ENCODE peak calls at places on chromosomes 11 and 22, in five cellular contexts. N is stomach, U is spleen, Q is mesenchymal stem cell, A is cardiac muscle cell. R is an unnamed sample.

GRCh38 chr22:43945632-43946390 is 9.4 kb upstream of the SAMM50 start:
- DNase-seq in U (peak), A (peak), Q (peak), N (peak), R (no peak)

GRCh38 chr11:113818426-113818825 is 38.8 kb downstream of the CLDN25 start:
- DNase-seq in N (no peak), Q (no peak), U (no peak), A (no peak), R (peak)

GRCh38 chr11:32932196-32932595 is 39.6 kb downstream of the QSER1 start:
- DNase-seq in A (no peak), U (no peak), N (no peak), Q (no peak), R (no peak)

GRCh38 chr11:35682230-35683195 is 19.9 kb downstream of the TRIM44 start:
- DNase-seq in Q (no peak), A (no peak), U (no peak), N (no peak), R (no peak)

GRCh38 chr11:33557201-33557600 is 143.4 kb downstream of the C11orf91 start:
- DNase-seq in A (no peak), U (no peak), N (no peak), Q (no peak), R (peak)

GRCh38 chr11:72668645-72669347 is 5.4 kb downstream of the PDE2A start:
- DNase-seq in A (no peak), N (no peak), U (no peak), Q (no peak), R (no peak)

GRCh38 chr11:48044577-48044976 is 64.2 kb downstream of the PTPRJ start:
- DNase-seq in Q (no peak), N (no peak), A (no peak), U (peak), R (no peak)

GRCh38 chr22:36979511-36979910 is 39.7 kb downstream of the TST start:
- DNase-seq in U (no peak), N (no peak), A (no peak), Q (no peak), R (no peak)

GRCh38 chr11:112025682-112026081 is 474 bp downstream of the DLAT start:
- DNase-seq in N (no peak), Q (peak), U (no peak), A (peak), R (no peak)

GRCh38 chr22:29734853-29735252 is 15.1 kb downstream of the CABP7 start:
- DNase-seq in A (no peak), Q (no peak), U (no peak), N (no peak), R (no peak)

GRCh38 chr22:43890901-43891331 is 897 bp downstream of the PNPLA5 start:
- DNase-seq in A (no peak), N (no peak), U (peak), Q (no peak), R (no peak)

GRCh38 chr11:81975261-81975900 is 758.3 kb downstream of the FAM181B start:
- DNase-seq in Q (no peak), U (no peak), A (no peak), N (no peak), R (no peak)

GRCh38 chr11:112630496-112630895 is 330.7 kb upstream of the NCAM1 start:
- DNase-seq in N (no peak), U (no peak), Q (no peak), A (no peak), R (no peak)

GRCh38 chr11:65774525-65775306 is 6.1 kb downstream of the AP5B1 start:
- DNase-seq in U (peak), N (peak), Q (no peak), A (no peak), R (no peak)

GRCh38 chr11:120013325-120014250 is 124.3 kb downstream of the TRIM29 start:
- DNase-seq in A (peak), N (peak), U (no peak), Q (peak), R (no peak)

GRCh38 chr22:37498289-37498909 is 12.2 kb upstream of the MFNG start:
- DNase-seq in N (peak), U (peak), A (peak), Q (no peak), R (no peak)

GRCh38 chr11:73995247-73995646 is 12.6 kb upstream of the UCP2 start:
- DNase-seq in U (no peak), A (no peak), Q (peak), N (no peak), R (no peak)

GRCh38 chr22:12601870-12602779 is 2925.9 kb upstream of the OR11H1 start:
- DNase-seq in A (no peak), U (peak), N (peak), Q (no peak), R (no peak)

GRCh38 chr11:118622376-118623290 is 15.2 kb downstream of the PHLDB1 start:
- DNase-seq in A (peak), Q (peak), U (peak), N (no peak), R (peak)

GRCh38 chr11:19242184-19242932 is 1.6 kb upstream of the E2F8 start:
- DNase-seq in Q (peak), A (no peak), U (peak), N (no peak), R (no peak)

GRCh38 chr11:96199563-96200025 is 143.4 kb downstream of the MAML2 start:
- DNase-seq in U (no peak), N (no peak), A (no peak), Q (peak), R (peak)

GRCh38 chr11:73135346-73136284 is 6.5 kb downstream of the FCHSD2 start:
- DNase-seq in U (no peak), A (no peak), Q (no peak), N (no peak), R (no peak)

GRCh38 chr11:26953770-26954392 is 40.0 kb upstream of the FIBIN start:
- DNase-seq in N (no peak), U (no peak), A (no peak), Q (no peak), R (no peak)

GRCh38 chr11:29318134-29318845 is 698.5 kb downstream of the KCNA4 start:
- DNase-seq in A (no peak), U (no peak), N (no peak), Q (no peak), R (no peak)

GRCh38 chr11:103888541-103888951 is 147.9 kb upstream of the DDI1 start:
- DNase-seq in U (no peak), A (no peak), Q (no peak), N (no peak), R (no peak)

GRCh38 chr11:15223318-15223717 is 108.6 kb downstream of the INSC start:
- DNase-seq in A (no peak), Q (peak), N (no peak), U (no peak), R (no peak)

GRCh38 chr11:64591257-64592233 is 525 bp downstream of the SLC22A12 start:
- DNase-seq in Q (no peak), U (peak), A (no peak), N (no peak), R (no peak)

GRCh38 chr11:12469451-12469850 is 92.1 kb downstream of the PARVA start:
- DNase-seq in U (no peak), N (no peak), A (no peak), Q (no peak), R (no peak)

GRCh38 chr11:63868399-63869064 is 29.6 kb downstream of the MARK2 start:
- DNase-seq in U (no peak), Q (no peak), N (no peak), A (no peak), R (no peak)

GRCh38 chr11:12674571-12674935 is 332 bp downstream of the TEAD1 start:
- DNase-seq in N (peak), A (peak), Q (no peak), U (no peak), R (no peak)

GRCh38 chr11:40162901-40163300 is 1296.6 kb downstream of the LRRC4C start:
- DNase-seq in U (no peak), Q (no peak), A (no peak), N (no peak), R (no peak)

GRCh38 chr11:370087-370941 is 1.0 kb downstream of the B4GALNT4 start:
- DNase-seq in A (peak), N (no peak), Q (no peak), U (no peak), R (no peak)

GRCh38 chr22:44102856-44103255 is 77.9 kb upstream of the PARVG start:
- DNase-seq in Q (no peak), A (no peak), U (peak), N (no peak), R (no peak)

GRCh38 chr22:38935023-38935422 is 22.4 kb upstream of the APOBEC3A start:
- DNase-seq in N (peak), A (no peak), U (no peak), Q (no peak), R (peak)

DNA sequence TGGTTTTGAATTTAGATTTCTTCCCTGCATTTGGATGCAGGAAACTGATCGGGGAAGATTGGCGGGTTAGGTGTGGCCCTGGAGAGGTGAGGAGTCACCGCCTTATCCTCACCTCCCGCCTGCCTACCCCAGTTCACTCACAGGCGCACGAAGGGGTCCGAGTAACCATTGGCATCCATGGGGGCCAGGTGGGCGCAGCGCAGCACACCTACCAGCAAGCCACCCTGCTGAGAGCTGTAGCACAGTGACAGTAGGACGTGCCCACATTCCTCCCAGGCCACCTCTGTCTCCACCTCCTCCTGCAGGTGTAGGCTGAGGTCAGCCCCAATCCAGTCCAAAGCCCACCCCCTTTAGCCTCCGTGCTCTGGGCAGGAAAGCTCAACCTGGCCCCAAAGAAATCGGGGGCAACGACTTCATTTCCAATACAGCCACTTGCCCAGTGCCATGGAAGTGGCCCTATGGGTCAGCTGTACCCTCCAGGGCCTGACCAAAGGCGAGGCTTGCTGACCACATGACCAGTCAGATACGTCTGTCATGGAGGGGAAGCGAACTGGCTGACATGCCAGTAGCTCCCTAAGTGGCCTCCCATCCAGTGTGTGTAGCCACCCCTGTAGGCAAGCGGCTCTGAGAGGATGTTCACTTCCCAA is 6.7 kb downstream of the NDUFV1 start:
- DNase-seq in U (peak), A (no peak), Q (no peak), N (no peak), R (no peak)
- H3K27ac ChIP-seq in U (peak), A (peak), Q (no peak), N (peak), R (peak)

GRCh38 chr11:133699071-133699470 is 146.2 kb downstream of the SPATA19 start:
- DNase-seq in A (no peak), Q (no peak), U (no peak), N (no peak), R (no peak)
- H3K27ac ChIP-seq in A (no peak), Q (no peak), U (no peak), N (no peak), R (no peak)

GRCh38 chr22:30838111-30838510 is 130.5 kb downstream of the MORC2 start:
- DNase-seq in Q (peak), U (no peak), N (no peak), A (no peak), R (no peak)
- H3K27ac ChIP-seq in Q (no peak), U (no peak), N (no peak), A (no peak), R (peak)

GRCh38 chr11:124920870-124921609 is 2.0 kb downstream of the HEPN1 start:
- DNase-seq in N (peak), A (peak), Q (peak), U (peak), R (no peak)
- H3K27ac ChIP-seq in N (peak), A (peak), Q (no peak), U (peak), R (no peak)

GRCh38 chr11:3879967-3880542 is 24.6 kb downstream of the STIM1 start:
- DNase-seq in A (no peak), N (peak), Q (no peak), U (no peak), R (no peak)
- H3K27ac ChIP-seq in A (no peak), N (peak), Q (peak), U (peak), R (peak)

GRCh38 chr22:45760682-45761081 is 89.0 kb downstream of the ATXN10 start:
- DNase-seq in A (no peak), U (no peak), N (no peak), Q (no peak), R (no peak)

GRCh38 chr22:45758603-45759002 is 87.0 kb downstream of the ATXN10 start:
- DNase-seq in U (no peak), Q (no peak), N (no peak), A (no peak), R (peak)

GRCh38 chr22:45757068-45757467 is 85.4 kb downstream of the ATXN10 start:
- DNase-seq in A (peak), N (no peak), Q (no peak), U (no peak), R (no peak)

GRCh38 chr22:45756558-45756957 is 84.9 kb downstream of the ATXN10 start:
- DNase-seq in N (no peak), U (no peak), Q (no peak), A (no peak), R (no peak)

GRCh38 chr22:45757936-45758335 is 86.3 kb downstream of the ATXN10 start:
- DNase-seq in Q (no peak), A (no peak), U (no peak), N (no peak), R (no peak)
- H3K27ac ChIP-seq in Q (no peak), A (no peak), U (no peak), N (no peak), R (no peak)

DNA sequence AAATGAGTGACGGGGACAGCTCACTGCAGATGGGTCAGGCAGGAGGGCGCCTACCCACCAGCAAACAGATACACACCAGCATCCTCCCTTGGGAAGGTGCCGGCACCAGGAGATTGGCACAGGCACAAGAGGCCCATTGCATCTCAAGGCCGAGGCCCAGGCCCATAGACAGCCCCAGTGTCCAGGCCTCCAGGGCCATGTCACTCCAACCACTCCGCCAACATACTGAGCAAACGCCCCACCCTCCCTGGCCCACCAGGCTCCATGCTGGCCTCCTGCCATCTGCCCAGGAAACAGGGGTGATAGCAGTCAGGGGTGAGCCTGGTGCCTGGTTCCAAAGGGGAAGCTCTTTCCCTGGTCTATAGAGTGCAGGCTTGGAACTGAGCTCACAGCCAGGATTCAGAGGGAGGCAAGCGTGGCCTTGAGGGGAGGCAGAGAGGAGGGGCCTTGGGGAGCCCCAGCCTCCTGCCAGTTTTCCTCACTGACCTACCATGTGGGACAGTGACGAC is 34.7 kb downstream of the PISD start:
- DNase-seq in A (no peak), U (peak), Q (no peak), N (peak), R (no peak)
- H3K27ac ChIP-seq in A (no peak), U (peak), Q (no peak), N (peak), R (no peak)

GRCh38 chr11:121372671-121373429 is 79.3 kb upstream of the SORL1 start:
- DNase-seq in Q (no peak), U (no peak), A (no peak), N (no peak), R (no peak)
- H3K27ac ChIP-seq in Q (no peak), U (peak), A (no peak), N (no peak), R (no peak)

GRCh38 chr11:79667377-79667776 is 226.5 kb upstream of the TENM4 start:
- DNase-seq in Q (no peak), U (no peak), A (peak), N (no peak), R (no peak)

GRCh38 chr11:79675081-79675480 is 234.3 kb upstream of the TENM4 start:
- DNase-seq in N (no peak), Q (no peak), U (no peak), A (no peak), R (peak)

GRCh38 chr11:79676396-79676795 is 235.6 kb upstream of the TENM4 start:
- DNase-seq in A (no peak), Q (no peak), N (no peak), U (no peak), R (peak)

GRCh38 chr11:79670846-79671245 is 230.0 kb upstream of the TENM4 start:
- DNase-seq in A (no peak), Q (no peak), N (no peak), U (no peak), R (peak)

DNA sequence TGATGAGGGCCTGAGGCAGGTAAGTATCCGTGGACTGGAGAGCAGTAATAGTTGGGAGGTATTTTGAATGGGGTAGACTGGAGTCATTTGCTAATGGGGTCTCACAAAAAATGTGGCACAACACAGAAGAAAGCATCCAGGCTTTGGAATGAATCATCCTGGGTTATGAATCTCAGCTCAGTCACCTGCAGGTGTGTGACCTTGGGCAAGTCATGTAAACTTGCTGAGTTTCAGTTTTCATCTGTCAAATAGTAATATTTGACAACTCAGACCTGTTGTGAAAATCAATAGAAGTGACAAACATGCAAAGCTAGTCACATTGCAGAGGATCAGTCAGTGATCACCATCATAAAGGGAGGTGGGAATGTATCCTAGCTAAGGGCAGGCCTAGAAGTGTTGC is 232.0 kb upstream of the TENM4 start:
- DNase-seq in N (no peak), A (no peak), U (no peak), Q (no peak), R (no peak)
- H3K27ac ChIP-seq in N (no peak), A (no peak), U (no peak), Q (no peak), R (no peak)